ENCODE peak calls at places on chromosomes 5 and 9, in eight cellular contexts. C is mucosa of gallbladder; G is pancreas; F is HCT116; B is activated CD4-positive, alpha-beta T cell treated with anti-CD3 and anti-CD28 coated beads, Interleukin-2, amount 10 ng/mL, durations not matched to agents 7 days and 5 days; E is NCI-H1092; R is naive B cell; M is fibroblast of the conjunctiva. Q is an unnamed sample.

GRCh38 chr5:145479271-145479670 is 355.9 kb downstream of the PRELID2 start:
- DNase-seq in G (no peak), R (no peak), C (no peak), B (no peak), E (no peak), F (no peak), M (no peak), Q (no peak)

GRCh38 chr5:39106332-39106731 is 32.1 kb upstream of the RICTOR start:
- DNase-seq in F (no peak), E (no peak), G (no peak), C (no peak), R (peak), M (no peak), B (no peak), Q (no peak)

GRCh38 chr5:141149812-141150211 is at the start of gene PCDHB6:
- DNase-seq in B (no peak), R (no peak), E (no peak), M (no peak), F (no peak), C (no peak), G (no peak), Q (no peak)

GRCh38 chr9:88996046-88997005 is 5.1 kb downstream of the S1PR3 start:
- DNase-seq in C (no peak), E (no peak), M (no peak), R (no peak), F (no peak), B (no peak), G (no peak), Q (no peak)

GRCh38 chr5:14353661-14354474 is 210.7 kb downstream of the TRIO start:
- DNase-seq in C (no peak), R (no peak), M (no peak), G (no peak), F (no peak), E (no peak), B (no peak), Q (no peak)

GRCh38 chr9:77953590-77953989 is 78.0 kb downstream of the GNAQ start:
- DNase-seq in G (no peak), R (no peak), F (no peak), M (no peak), C (no peak), B (no peak), E (no peak), Q (no peak)

GRCh38 chr9:127637322-127637847 is 25.3 kb downstream of the STXBP1 start:
- DNase-seq in M (peak), C (peak), G (no peak), R (no peak), F (no peak), B (no peak), E (peak), Q (no peak)

GRCh38 chr9:107367727-107368502 is 84.8 kb downstream of the RAD23B start:
- DNase-seq in G (no peak), B (no peak), F (no peak), M (no peak), E (no peak), C (no peak), R (no peak), Q (no peak)

GRCh38 chr9:91166796-91167366 is 194.8 kb downstream of the AUH start:
- DNase-seq in E (no peak), M (no peak), G (no peak), R (no peak), B (no peak), F (no peak), C (no peak), Q (no peak)

Q was measured in esophagus squamous epithelium.